ENCODE peak calls at places on chromosomes 16 and 17, in ten cellular contexts. Y is tibial nerve, Q is HepG2, M is sigmoid colon, P is stomach, L is A549, F is suprapubic skin, V is SK-N-SH, B is H1, C is ovary. K is an unnamed sample.

GRCh38 chr17:67072885-67073284 is 28.5 kb downstream of the CACNG1 start:
- DNase-seq in L (no peak), F (no peak), P (no peak), V (no peak), B (no peak), Y (no peak), C (no peak), Q (no peak), M (no peak), K (no peak)

GRCh38 chr16:75097941-75098897 is 18.4 kb downstream of the LDHD start:
- DNase-seq in C (no peak), Q (no peak), V (no peak), P (peak), B (no peak), L (no peak), M (no peak), Y (no peak), F (no peak), K (no peak)

GRCh38 chr16:875182-876040 is 74.9 kb upstream of the GNG13 start:
- DNase-seq in L (no peak), V (no peak), B (no peak), F (no peak), C (no peak), Q (no peak), Y (no peak), P (no peak), M (peak), K (no peak)

GRCh38 chr16:1890701-1891035 is 18.7 kb upstream of the MEIOB start:
- DNase-seq in Y (no peak), F (no peak), Q (no peak), P (no peak), M (no peak), C (no peak), L (no peak), B (no peak), V (peak), K (no peak)

GRCh38 chr17:5097101-5097834 is 14.4 kb downstream of the ZNF232 start:
- DNase-seq in C (peak), M (peak), Q (no peak), F (no peak), P (peak), V (peak), Y (peak), L (no peak), B (peak), K (peak)

GRCh38 chr16:471353-472198 is 46.1 kb downstream of the RAB11FIP3 start:
- DNase-seq in V (peak), B (peak), Q (no peak), F (no peak), L (no peak), C (no peak), P (no peak), M (peak), Y (no peak), K (no peak)

GRCh38 chr16:50474138-50474537 is 74.1 kb upstream of the NKD1 start:
- DNase-seq in C (no peak), M (no peak), V (no peak), P (no peak), Q (no peak), Y (no peak), B (no peak), L (no peak), F (peak), K (no peak)

GRCh38 chr17:57295526-57296023 is 39.3 kb downstream of the MSI2 start:
- DNase-seq in P (no peak), F (no peak), C (no peak), M (no peak), V (no peak), Y (no peak), Q (no peak), B (no peak), L (peak), K (no peak)

GRCh38 chr16:27363797-27364196 is 38.2 kb upstream of the IL21R start:
- DNase-seq in M (peak), P (peak), Q (no peak), V (no peak), F (no peak), B (no peak), L (peak), C (no peak), Y (no peak), K (peak)

GRCh38 chr17:36544320-36545092 is at the start of gene GGNBP2:
- DNase-seq in Y (peak), V (peak), B (peak), L (peak), C (peak), P (peak), Q (peak), F (peak), M (peak), K (peak)

GRCh38 chr17:64920026-64920418 is 744 bp upstream of the LRRC37A3 start:
- DNase-seq in C (peak), L (peak), M (no peak), Q (peak), V (no peak), Y (no peak), P (no peak), B (no peak), F (no peak), K (no peak)

GRCh38 chr16:27347930-27348685 is 34.3 kb downstream of the IL4R start:
- DNase-seq in F (no peak), Y (no peak), C (no peak), M (no peak), Q (no peak), V (peak), L (no peak), B (no peak), P (no peak), K (no peak)

DNA sequence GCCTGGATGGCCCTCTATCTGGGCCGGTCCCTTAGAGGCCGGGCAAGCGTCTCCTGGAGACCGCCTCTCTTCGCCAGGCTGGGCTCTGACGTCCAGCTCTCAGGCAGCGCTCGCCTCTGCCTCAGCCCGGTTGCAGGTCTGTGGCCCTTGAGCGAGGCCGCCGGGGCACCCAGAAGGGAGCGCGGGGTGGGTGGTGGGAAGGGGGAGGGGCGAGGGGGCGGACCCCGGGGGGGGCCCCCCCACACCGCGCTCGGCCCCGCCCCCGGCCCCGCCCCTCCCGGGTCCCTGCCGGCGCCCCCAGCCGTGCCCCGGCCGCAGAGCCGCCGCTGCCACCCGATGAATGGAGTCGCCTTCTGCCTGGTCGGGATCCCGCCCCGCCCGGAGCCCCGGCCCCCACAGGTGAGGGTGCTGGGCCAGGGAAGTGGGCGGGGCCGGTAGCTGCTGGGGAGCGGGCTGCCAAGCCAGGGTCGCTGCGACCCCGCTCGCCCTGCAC is at the start of gene ARHGAP23:
- DNase-seq in F (no peak), B (no peak), V (peak), L (peak), Q (no peak), C (peak), M (peak), Y (no peak), P (peak), K (peak)
- TF ChIP-seq EP300 in F (no peak), B (no peak), V (no peak), L (no peak), Q (no peak), C (no peak), M (no peak), Y (peak), P (no peak), K (no peak)

GRCh38 chr16:10984509-10984908 is 40.1 kb downstream of the CLEC16A start:
- DNase-seq in L (no peak), C (no peak), B (no peak), Y (no peak), Q (no peak), F (no peak), V (no peak), P (no peak), M (no peak), K (no peak)
- H3K27ac ChIP-seq in L (no peak), C (no peak), B (no peak), Y (no peak), Q (no peak), F (no peak), V (no peak), P (no peak), M (no peak), K (no peak)

GRCh38 chr17:7043544-7044268 is at the start of gene SLC16A11:
- DNase-seq in V (peak), L (no peak), F (peak), Q (no peak), B (no peak), M (no peak), C (peak), P (peak), Y (no peak), K (peak)

GRCh38 chr17:7043195-7043543 is 723 bp downstream of the SLC16A11 start:
- DNase-seq in M (no peak), C (no peak), B (no peak), Q (no peak), P (no peak), F (peak), V (peak), L (no peak), Y (no peak), K (peak)

GRCh38 chr17:7046127-7046724 is 2.3 kb upstream of the SLC16A11 start:
- DNase-seq in P (peak), Q (peak), L (no peak), M (no peak), Y (no peak), F (peak), V (no peak), B (no peak), C (peak), K (peak)

GRCh38 chr17:7047566-7047965 is 3.7 kb upstream of the SLC16A11 start:
- DNase-seq in P (no peak), B (no peak), C (no peak), V (no peak), L (no peak), M (no peak), F (no peak), Q (no peak), Y (no peak), K (no peak)

DNA sequence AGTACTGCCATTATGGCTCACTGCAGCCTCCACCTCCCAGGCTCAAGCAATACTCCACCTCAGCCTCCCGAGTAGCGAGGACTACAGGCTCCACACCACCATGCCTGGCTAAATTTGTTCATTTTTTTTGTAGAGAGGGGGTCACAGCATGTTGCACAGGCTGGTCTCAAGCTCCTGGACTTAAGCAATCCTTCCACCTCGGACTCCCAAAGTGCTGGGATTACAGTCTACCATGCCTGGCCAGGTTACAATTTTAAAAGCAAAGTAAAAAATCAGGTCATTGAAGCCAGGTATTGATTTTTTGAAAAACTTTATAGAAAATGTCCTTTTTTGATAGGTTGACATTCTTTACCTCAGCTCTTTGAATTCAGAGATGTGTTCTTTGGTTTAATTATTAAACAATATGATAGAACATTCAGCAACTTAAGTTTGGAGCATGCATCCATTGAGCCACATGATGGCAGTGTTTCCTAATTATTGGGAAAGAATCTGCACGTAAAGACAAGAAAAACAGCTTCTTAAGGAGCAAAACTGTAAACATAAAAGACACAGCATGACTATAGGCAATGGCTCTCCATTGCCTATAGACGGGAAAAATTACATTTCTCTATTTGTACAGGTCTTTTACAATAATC is 1.7 kb upstream of the SLC16A11 start:
- DNase-seq in V (peak), Y (peak), M (no peak), P (peak), F (no peak), Q (peak), L (peak), B (no peak), C (no peak), K (peak)
- TF ChIP-seq EP300 in V (no peak), Y (no peak), M (no peak), P (no peak), F (no peak), Q (no peak), L (no peak), B (no peak), C (no peak), K (no peak)

DNA sequence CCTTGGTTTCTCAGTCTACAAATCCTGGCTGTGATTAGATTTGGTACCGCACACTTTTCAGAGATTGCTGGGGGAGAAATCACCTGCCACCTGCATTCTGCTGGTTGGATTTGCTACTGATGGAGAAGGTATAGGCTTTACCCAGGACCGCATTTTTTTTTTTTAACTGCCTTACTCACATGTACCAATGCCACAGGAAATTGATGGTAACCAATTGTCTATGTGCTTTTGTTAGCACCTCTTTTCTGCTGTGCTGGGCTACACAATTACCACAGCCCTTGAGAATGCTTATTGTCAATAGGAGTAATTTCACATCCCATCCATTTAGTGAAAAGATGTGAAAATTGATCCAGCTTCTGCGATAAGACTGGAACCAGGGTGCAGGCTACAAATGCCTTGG is 74.4 kb upstream of the TANC2 start:
- DNase-seq in B (no peak), L (no peak), Y (no peak), V (no peak), F (no peak), M (no peak), P (no peak), Q (no peak), C (no peak), K (no peak)
- H3K27ac ChIP-seq in B (no peak), L (peak), Y (no peak), V (no peak), F (no peak), M (no peak), P (no peak), Q (no peak), C (no peak), K (no peak)